ENCODE peak calls at places on chromosomes 13 and 19, in six cellular contexts. N is H1, Y is HepG2, F is stomach, V is sigmoid colon, G is SK-N-SH. A is an unnamed sample.

GRCh38 chr13:21176982-21177284 is 475 bp downstream of the MRPL57 start:
- DNase-seq in N (no peak), Y (no peak), F (no peak), V (no peak), G (no peak), A (no peak)

GRCh38 chr13:99250977-99251825 is 7.0 kb downstream of the GPR18 start:
- DNase-seq in N (no peak), Y (no peak), F (no peak), V (no peak), G (no peak), A (no peak)

GRCh38 chr13:59439776-59440428 is 723.8 kb downstream of the DIAPH3 start:
- DNase-seq in N (no peak), Y (no peak), F (no peak), V (no peak), G (no peak), A (no peak)

GRCh38 chr19:28022506-28022905 is 1190.4 kb downstream of the UQCRFS1 start:
- DNase-seq in N (no peak), Y (no peak), F (no peak), V (no peak), G (no peak), A (no peak)

GRCh38 chr13:69683921-69684663 is 423.5 kb upstream of the ATXN8OS start:
- DNase-seq in N (no peak), Y (no peak), F (no peak), V (no peak), G (no peak), A (no peak)

GRCh38 chr13:42996584-42996983 is 4.5 kb upstream of the EPSTI1 start:
- DNase-seq in N (no peak), Y (peak), F (no peak), V (no peak), G (no peak), A (no peak)

GRCh38 chr13:43979492-43979891 is 99.8 kb downstream of the LACC1 start:
- DNase-seq in N (no peak), Y (no peak), F (no peak), V (no peak), G (no peak), A (no peak)

GRCh38 chr13:25980255-25980654 is 71.6 kb downstream of the SHISA2 start:
- DNase-seq in N (peak), Y (peak), F (no peak), V (no peak), G (peak), A (no peak)

GRCh38 chr19:51824603-51825002 is 29.6 kb downstream of the FPR3 start:
- DNase-seq in N (no peak), Y (no peak), F (no peak), V (no peak), G (no peak), A (no peak)

GRCh38 chr19:4449022-4449825 is 8.4 kb downstream of the UBXN6 start:
- DNase-seq in N (no peak), Y (no peak), F (no peak), V (peak), G (peak), A (peak)

GRCh38 chr13:86737334-86737932 is 933.7 kb upstream of the SLITRK5 start:
- DNase-seq in N (no peak), Y (no peak), F (no peak), V (no peak), G (no peak), A (no peak)

GRCh38 chr19:6402058-6402457 is 9.1 kb upstream of the GTF2F1 start:
- DNase-seq in N (no peak), Y (no peak), F (no peak), V (no peak), G (no peak), A (no peak)

GRCh38 chr19:6402834-6403608 is 10.1 kb upstream of the GTF2F1 start:
- DNase-seq in N (no peak), Y (peak), F (no peak), V (peak), G (no peak), A (no peak)
- H3K4me3 ChIP-seq in N (no peak), Y (peak), F (no peak), V (no peak), G (no peak), A (no peak)

GRCh38 chr13:30752991-30753616 is 17.8 kb downstream of the ALOX5AP start:
- DNase-seq in N (no peak), Y (no peak), F (no peak), V (no peak), G (no peak), A (no peak)
- TF ChIP-seq EP300 in N (no peak), Y (no peak), F (no peak), V (no peak), G (no peak), A (no peak)

DNA sequence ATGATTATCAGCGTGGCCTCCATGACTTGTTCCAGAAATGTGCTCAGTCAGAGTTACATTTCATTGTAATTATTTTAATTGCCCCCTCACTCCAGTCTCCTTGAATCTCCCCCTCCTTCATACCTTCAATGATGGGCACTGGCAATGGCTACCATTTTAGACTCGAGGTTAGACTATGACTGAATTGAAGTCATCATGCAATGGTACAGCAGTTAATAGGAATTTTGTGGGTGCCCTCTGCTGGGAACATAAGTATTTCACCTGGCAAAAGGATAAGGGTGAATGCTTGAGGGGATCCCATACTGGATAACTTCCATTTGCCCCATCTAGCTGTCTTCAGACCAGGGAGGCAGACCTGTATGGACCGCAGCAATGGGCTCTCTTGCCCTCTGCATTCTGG is 32.2 kb upstream of the USP12 start:
- DNase-seq in N (no peak), Y (peak), F (no peak), V (no peak), G (no peak), A (no peak)
- TF ChIP-seq CTCF in N (peak), Y (peak), F (no peak), V (no peak), G (peak), A (no peak)

GRCh38 chr19:1437609-1438008 is 587 bp upstream of the RPS15 start:
- DNase-seq in N (no peak), Y (no peak), F (no peak), V (no peak), G (no peak), A (no peak)
- H3K4me3 ChIP-seq in N (no peak), Y (peak), F (peak), V (peak), G (no peak), A (no peak)

GRCh38 chr19:19203012-19203856 is at the start of gene NR2C2AP:
- DNase-seq in N (no peak), Y (peak), F (peak), V (peak), G (peak), A (peak)
- TF ChIP-seq EP300 in N (no peak), Y (no peak), F (no peak), V (no peak), G (no peak), A (no peak)

GRCh38 chr13:109383683-109384082 is 402.7 kb downstream of the IRS2 start:
- DNase-seq in N (no peak), Y (no peak), F (no peak), V (no peak), G (no peak), A (no peak)
- TF ChIP-seq CTCF in N (no peak), Y (no peak), F (no peak), V (no peak), G (no peak), A (no peak)

GRCh38 chr13:47215741-47216140 is 318.9 kb upstream of the HTR2A start:
- DNase-seq in N (peak), Y (no peak), F (no peak), V (no peak), G (no peak), A (no peak)
- H3K4me3 ChIP-seq in N (no peak), Y (no peak), F (no peak), V (no peak), G (no peak), A (no peak)

GRCh38 chr13:30314562-30314961 is 7.2 kb upstream of the KATNAL1 start:
- DNase-seq in N (no peak), Y (no peak), F (no peak), V (no peak), G (no peak), A (no peak)
- TF ChIP-seq EP300 in N (no peak), Y (no peak), F (no peak), V (no peak), G (no peak), A (no peak)

GRCh38 chr13:110563463-110563774 is 1.9 kb upstream of the RAB20 start:
- DNase-seq in N (no peak), Y (no peak), F (no peak), V (no peak), G (no peak), A (no peak)

GRCh38 chr13:110562696-110563462 is 1.4 kb upstream of the RAB20 start:
- DNase-seq in N (no peak), Y (peak), F (no peak), V (no peak), G (no peak), A (no peak)

GRCh38 chr13:110564472-110564985 is 3.0 kb upstream of the RAB20 start:
- DNase-seq in N (no peak), Y (no peak), F (no peak), V (no peak), G (no peak), A (no peak)

GRCh38 chr13:110566201-110566600 is 4.7 kb upstream of the RAB20 start:
- DNase-seq in N (no peak), Y (no peak), F (no peak), V (no peak), G (no peak), A (no peak)

GRCh38 chr13:110565296-110565695 is 3.8 kb upstream of the RAB20 start:
- DNase-seq in N (no peak), Y (no peak), F (no peak), V (no peak), G (no peak), A (no peak)
- TF ChIP-seq CTCF in N (peak), Y (no peak), F (no peak), V (no peak), G (no peak), A (no peak)

DNA sequence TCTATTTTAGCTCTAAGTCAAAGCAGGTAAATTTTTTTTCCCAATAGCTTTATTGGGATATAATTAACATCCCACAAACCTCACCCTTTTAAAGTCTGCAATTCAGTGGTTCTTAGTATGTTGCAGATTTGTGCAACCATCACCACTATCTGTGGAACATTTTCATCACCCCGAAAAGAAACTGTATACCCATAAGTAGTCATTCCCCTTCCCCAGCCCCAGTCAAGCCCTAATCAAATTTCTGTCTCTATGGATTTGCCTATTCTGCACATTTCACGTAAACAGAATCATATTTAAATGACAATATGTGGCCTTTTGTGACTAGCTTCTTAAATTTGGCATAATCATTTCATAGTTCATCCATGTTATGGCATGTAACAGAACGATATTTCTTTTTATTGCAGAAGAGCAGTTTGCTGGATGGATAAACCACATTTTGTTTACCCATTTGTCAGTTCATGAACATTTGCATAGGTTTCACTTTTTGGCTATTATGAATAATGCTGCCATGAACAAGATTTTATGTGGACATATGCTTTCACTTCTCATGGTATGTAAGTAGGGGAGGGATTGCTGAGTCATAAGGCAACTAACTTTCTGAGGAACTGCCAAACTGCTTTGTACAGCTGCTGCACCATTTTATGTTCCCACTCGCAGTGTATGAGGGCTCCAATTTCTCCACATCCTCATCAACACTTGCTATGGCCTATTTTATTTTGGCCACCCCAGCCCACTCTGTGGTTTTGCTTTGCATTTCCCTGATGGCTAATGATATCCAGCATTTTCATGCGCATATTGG is 10.9 kb downstream of the SLC46A3 start:
- DNase-seq in N (no peak), Y (no peak), F (no peak), V (no peak), G (no peak), A (no peak)
- H3K4me3 ChIP-seq in N (no peak), Y (no peak), F (no peak), V (no peak), G (peak), A (no peak)

A was measured in ovary.